ENCODE peak calls at places on chromosomes 11 and 22, in nine cellular contexts. U, Y, G, V, W, Z, R, N and B are unnamed samples.

GRCh38 chr22:37326726-37327125 is 44.4 kb downstream of the CYTH4 start:
- DNase-seq in U (no peak), Y (no peak), G (no peak), V (no peak), W (no peak), Z (peak), R (no peak), N (no peak), B (no peak)

GRCh38 chr11:123576082-123576481 is 78.3 kb downstream of the SCN3B start:
- DNase-seq in U (no peak), Y (no peak), G (no peak), V (no peak), W (no peak), Z (no peak), R (no peak), N (no peak), B (no peak)

GRCh38 chr11:46237248-46238077 is 40.0 kb upstream of the CREB3L1 start:
- DNase-seq in U (peak), Y (no peak), G (peak), V (peak), W (no peak), Z (peak), R (peak), N (peak), B (peak)

GRCh38 chr11:58097437-58097836 is 27.9 kb downstream of the OR9I1 start:
- DNase-seq in U (no peak), Y (no peak), G (no peak), V (no peak), W (no peak), Z (no peak), R (no peak), N (no peak), B (no peak)

GRCh38 chr22:23838686-23839468 is at the start of gene DERL3:
- DNase-seq in U (peak), Y (peak), G (peak), V (peak), W (peak), Z (peak), R (peak), N (peak), B (peak)

GRCh38 chr11:40316171-40316570 is 1143.3 kb downstream of the LRRC4C start:
- DNase-seq in U (no peak), Y (no peak), G (no peak), V (no peak), W (no peak), Z (no peak), R (no peak), N (no peak), B (no peak)

GRCh38 chr11:107683807-107684206 is 28.0 kb downstream of the SLN start:
- DNase-seq in U (peak), Y (no peak), G (no peak), V (no peak), W (no peak), Z (no peak), R (no peak), N (no peak), B (no peak)

GRCh38 chr22:19802881-19803735 is 42.5 kb downstream of the TBX1 start:
- DNase-seq in U (no peak), Y (no peak), G (no peak), V (no peak), W (no peak), Z (peak), R (no peak), N (no peak), B (no peak)

GRCh38 chr11:15055620-15056356 is 17.6 kb upstream of the CALCB start:
- DNase-seq in U (peak), Y (no peak), G (no peak), V (no peak), W (no peak), Z (no peak), R (no peak), N (no peak), B (no peak)

GRCh38 chr11:63882555-63883242 is 34.3 kb downstream of the RCOR2 start:
- DNase-seq in U (no peak), Y (peak), G (no peak), V (peak), W (no peak), Z (no peak), R (no peak), N (no peak), B (no peak)

GRCh38 chr11:126978155-126978554 is 22.4 kb downstream of the KIRREL3 start:
- DNase-seq in U (no peak), Y (no peak), G (no peak), V (no peak), W (no peak), Z (no peak), R (no peak), N (no peak), B (no peak)

GRCh38 chr11:65444314-65445051 is 21.9 kb downstream of the NEAT1 start:
- DNase-seq in U (peak), Y (no peak), G (no peak), V (peak), W (no peak), Z (no peak), R (no peak), N (no peak), B (peak)

GRCh38 chr11:62504158-62504973 is 42.2 kb downstream of the AHNAK start:
- DNase-seq in U (no peak), Y (no peak), G (no peak), V (no peak), W (no peak), Z (peak), R (no peak), N (no peak), B (no peak)

GRCh38 chr11:12646478-12646877 is 27.7 kb upstream of the TEAD1 start:
- DNase-seq in U (no peak), Y (no peak), G (no peak), V (no peak), W (no peak), Z (no peak), R (no peak), N (no peak), B (no peak)

GRCh38 chr11:62707277-62707771 is at the start of the genes BSCL2 and GNG3:
- DNase-seq in U (no peak), Y (no peak), G (no peak), V (no peak), W (no peak), Z (peak), R (peak), N (no peak), B (peak)

GRCh38 chr11:31813242-31813960 is 2.3 kb upstream of the PAX6 start:
- DNase-seq in U (no peak), Y (no peak), G (no peak), V (no peak), W (no peak), Z (no peak), R (no peak), N (no peak), B (no peak)

GRCh38 chr22:17965538-17966402 is 58.6 kb downstream of the MICAL3 start:
- DNase-seq in U (no peak), Y (no peak), G (no peak), V (no peak), W (no peak), Z (no peak), R (no peak), N (no peak), B (peak)

GRCh38 chr11:108199446-108200321 is 22.8 kb downstream of the NPAT start:
- DNase-seq in U (peak), Y (no peak), G (peak), V (no peak), W (no peak), Z (no peak), R (no peak), N (no peak), B (no peak)

GRCh38 chr22:33028191-33028700 is 29.9 kb downstream of the SYN3 start:
- DNase-seq in U (no peak), Y (no peak), G (no peak), V (no peak), W (no peak), Z (no peak), R (no peak), N (no peak), B (no peak)

GRCh38 chr11:122085264-122085663 is 30.8 kb downstream of the BLID start:
- DNase-seq in U (peak), Y (no peak), G (peak), V (no peak), W (peak), Z (no peak), R (no peak), N (no peak), B (no peak)

GRCh38 chr11:85062626-85063025 is 564.5 kb downstream of the DLG2 start:
- DNase-seq in U (no peak), Y (no peak), G (no peak), V (no peak), W (no peak), Z (no peak), R (no peak), N (no peak), B (no peak)
- H3K4me3 ChIP-seq in U (no peak), Y (no peak), G (no peak), V (no peak), W (no peak), Z (no peak), R (no peak), N (no peak), B (no peak)

DNA sequence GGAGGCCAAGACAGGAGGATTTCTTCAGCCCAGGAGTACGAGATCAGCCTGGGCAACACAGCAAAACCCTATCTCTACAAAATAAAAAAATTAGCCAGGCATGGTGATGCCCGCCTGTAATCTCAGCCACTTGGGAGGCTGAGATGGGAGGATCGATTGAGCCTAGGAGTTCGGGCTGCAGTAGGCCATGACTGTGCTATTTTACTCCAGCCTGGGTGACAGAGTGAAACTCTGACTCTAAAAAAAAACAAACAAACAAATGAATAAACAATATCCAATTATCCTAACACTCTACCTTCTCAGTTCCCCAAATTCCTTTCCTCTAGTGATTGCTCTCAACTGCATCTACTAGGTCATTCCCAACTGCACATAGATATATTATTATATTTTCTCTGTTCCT is 5.4 kb downstream of the NUP160 start:
- DNase-seq in U (no peak), Y (no peak), G (no peak), V (no peak), W (no peak), Z (no peak), R (no peak), N (no peak), B (no peak)
- H3K4me3 ChIP-seq in U (no peak), Y (no peak), G (no peak), V (no peak), W (no peak), Z (no peak), R (no peak), N (no peak), B (no peak)

GRCh38 chr11:8810331-8811301 is 100.4 kb upstream of the AKIP1 start:
- DNase-seq in U (peak), Y (no peak), G (peak), V (peak), W (no peak), Z (peak), R (peak), N (no peak), B (peak)
- H3K4me3 ChIP-seq in U (peak), Y (no peak), G (peak), V (peak), W (peak), Z (peak), R (peak), N (no peak), B (peak)

GRCh38 chr11:133501643-133502535 is 30.4 kb downstream of the OPCML start:
- DNase-seq in U (no peak), Y (no peak), G (no peak), V (no peak), W (no peak), Z (peak), R (no peak), N (no peak), B (peak)
- H3K4me3 ChIP-seq in U (no peak), Y (no peak), G (no peak), V (no peak), W (no peak), Z (no peak), R (no peak), N (no peak), B (no peak)